ENCODE peak calls at places on chromosomes 3 and 15, in five cellular contexts. R is neural crest cell, J is mesenteric fat pad, W is KG1, U is AG09319. Q is an unnamed sample.

GRCh38 chr3:159854500-159855124 is 134.0 kb upstream of the IL12A start:
- DNase-seq in W (no peak), J (no peak), U (peak; percentile 72), R (no peak), Q (peak; percentile 88)

GRCh38 chr3:11390411-11391171 is 118.4 kb downstream of the ATG7 start:
- DNase-seq in W (no peak), J (no peak), U (no peak), R (no peak), Q (no peak)

GRCh38 chr15:57555270-57555669 is 36.4 kb upstream of the MYZAP start:
- DNase-seq in J (no peak), U (no peak), W (no peak), R (no peak), Q (no peak)

GRCh38 chr15:39124925-39125625 is 455.8 kb upstream of the THBS1 start:
- DNase-seq in J (no peak), R (no peak), U (no peak), W (no peak), Q (no peak)

GRCh38 chr3:98359993-98360675 is 6.5 kb downstream of the OR5K4 start:
- DNase-seq in J (no peak), W (no peak), R (no peak), U (no peak), Q (no peak)

GRCh38 chr3:95254771-95255170 is 1191.9 kb downstream of the NSUN3 start:
- DNase-seq in U (no peak), J (no peak), W (no peak), R (no peak), Q (no peak)

GRCh38 chr15:65416845-65417416 is 5.8 kb downstream of the IGDCC4 start:
- DNase-seq in U (no peak), W (no peak), R (no peak), J (no peak), Q (no peak)

GRCh38 chr15:64180235-64180824 is 17.5 kb upstream of the PPIB start:
- DNase-seq in R (no peak), U (no peak), J (no peak), W (no peak), Q (no peak)

GRCh38 chr3:194931366-194931765 is 245.7 kb downstream of the FAM43A start:
- DNase-seq in U (no peak), J (no peak), W (no peak), R (no peak), Q (no peak)

GRCh38 chr15:100920516-100921135 is 1.5 kb downstream of the LRRK1 start:
- DNase-seq in W (no peak), R (no peak), J (peak; percentile 84), U (no peak), Q (no peak)

GRCh38 chr3:72115307-72115706 is 330.4 kb upstream of the PROK2 start:
- DNase-seq in U (no peak), R (no peak), J (no peak), W (no peak), Q (no peak)

GRCh38 chr15:99613887-99614642 is 48.3 kb downstream of the MEF2A start:
- DNase-seq in J (no peak), R (no peak), W (no peak), U (peak; percentile 14), Q (no peak)